ENCODE peak calls at places on chromosomes 11 and 22, in seven cellular contexts. Y is ureter; H is stimulated activated CD4-positive, alpha-beta T cell treated with anti-CD3 and anti-CD28 coated beads, Interleukin-2, amount 100 ng/mL, for 48 hours; V is activated B cell treated with CpG ODN at 0.5 μM for 24 hours; I is fibroblast of pulmonary artery; R is NCI-H1105; Q is HAP-1. B is an unnamed sample.

GRCh38 chr22:31082606-31083376 is 1.7 kb downstream of the SMTN start:
- DNase-seq in V (no peak), I (peak), R (no peak), Q (peak), Y (peak), H (peak), B (peak)

GRCh38 chr22:23570681-23571080 is 9.4 kb downstream of the IGLL1 start:
- DNase-seq in H (no peak), Q (no peak), I (no peak), V (no peak), Y (no peak), R (no peak), B (no peak)

GRCh38 chr11:104333977-104334376 is 170.0 kb upstream of the PDGFD start:
- DNase-seq in H (no peak), R (no peak), V (no peak), I (no peak), Y (no peak), Q (no peak), B (no peak)

GRCh38 chr22:29830585-29830984 is 7.5 kb downstream of the ASCC2 start:
- DNase-seq in V (no peak), R (no peak), I (no peak), H (no peak), Y (no peak), Q (no peak), B (no peak)

GRCh38 chr11:113242767-113243397 is 71.5 kb upstream of the TTC12 start:
- DNase-seq in H (no peak), Y (no peak), R (no peak), Q (no peak), V (no peak), I (peak), B (peak)

GRCh38 chr11:8642226-8642625 is 40.2 kb downstream of the TRIM66 start:
- DNase-seq in V (no peak), Y (no peak), Q (no peak), R (no peak), I (no peak), H (no peak), B (no peak)

GRCh38 chr11:34495724-34496377 is 17.7 kb downstream of the ELF5 start:
- DNase-seq in H (no peak), I (no peak), R (no peak), Y (no peak), Q (no peak), V (no peak), B (no peak)

GRCh38 chr11:47852053-47852452 is 3.9 kb upstream of the NUP160 start:
- DNase-seq in Q (no peak), I (no peak), H (no peak), Y (no peak), V (no peak), R (no peak), B (no peak)

GRCh38 chr11:70176940-70177689 is 26.0 kb upstream of the FADD start:
- DNase-seq in Y (no peak), V (no peak), R (no peak), I (no peak), H (peak), Q (peak), B (no peak)

GRCh38 chr11:129434641-129435498 is 59.2 kb downstream of the BARX2 start:
- DNase-seq in R (peak), V (no peak), Y (no peak), Q (no peak), H (no peak), I (no peak), B (no peak)

GRCh38 chr11:75524576-75525432 is 937 bp downstream of the GDPD5 start:
- DNase-seq in I (no peak), Q (peak), H (peak), Y (no peak), V (no peak), R (no peak), B (no peak)

GRCh38 chr11:123122341-123122740 is 60.4 kb upstream of the HSPA8 start:
- DNase-seq in Y (no peak), V (no peak), H (no peak), Q (no peak), I (peak), R (no peak), B (no peak)

GRCh38 chr22:41862160-41862529 is 29.2 kb downstream of the SREBF2 start:
- DNase-seq in R (no peak), I (peak), H (no peak), V (no peak), Y (no peak), Q (no peak), B (no peak)

GRCh38 chr11:33329705-33330329 is 72.6 kb downstream of the HIPK3 start:
- DNase-seq in H (peak), R (peak), V (no peak), Q (peak), Y (peak), I (peak), B (no peak)

GRCh38 chr22:24134090-24134846 is 47.0 kb upstream of the SUSD2 start:
- DNase-seq in I (no peak), H (no peak), R (no peak), Q (no peak), Y (no peak), V (no peak), B (peak)

GRCh38 chr11:123231777-123232176 is 36.7 kb upstream of the CLMP start:
- DNase-seq in R (no peak), H (no peak), Y (no peak), Q (no peak), I (no peak), V (no peak), B (no peak)

GRCh38 chr11:120011836-120012235 is 126.1 kb downstream of the TRIM29 start:
- DNase-seq in H (no peak), I (no peak), V (no peak), R (no peak), Y (no peak), Q (no peak), B (no peak)

GRCh38 chr11:5380740-5381342 is 2.8 kb upstream of the OR51M1 start:
- DNase-seq in V (no peak), Y (no peak), Q (peak), I (peak), H (peak), R (peak), B (peak)

GRCh38 chr11:13939952-13940610 is 22.4 kb upstream of the SPON1 start:
- DNase-seq in V (no peak), Q (no peak), Y (no peak), R (no peak), H (no peak), I (no peak), B (no peak)

GRCh38 chr11:128518493-128519207 is 68.7 kb downstream of the ETS1 start:
- DNase-seq in V (no peak), Y (no peak), I (no peak), R (no peak), H (no peak), Q (no peak), B (no peak)

GRCh38 chr22:23244690-23245044 is 64.4 kb downstream of the BCR start:
- DNase-seq in Q (no peak), I (no peak), Y (no peak), H (no peak), R (no peak), V (no peak), B (no peak)

GRCh38 chr11:118304227-118304808 is at the start of gene CD3E:
- DNase-seq in Y (no peak), V (no peak), I (no peak), H (peak), R (no peak), Q (no peak), B (no peak)

GRCh38 chr22:46881373-46882118 is 119.1 kb downstream of the TBC1D22A start:
- DNase-seq in Q (no peak), R (no peak), I (no peak), H (no peak), V (no peak), Y (no peak), B (no peak)

B was measured in tibial nerve.